ENCODE peak calls at places on chromosome 4, in nine cellular contexts. H is pancreas; K is activated CD4-positive, alpha-beta T cell treated with anti-CD3 and anti-CD28 coated beads, Interleukin-2, amount 50 U/mL, for 4 hours; C is M059J; V is GM23338; U is posterior cingulate gyrus; A is Right ventricle myocardium superior; M is substantia nigra; T is OCI-LY7. O is an unnamed sample.

GRCh38 chr4:180960758-180961401 is 1282.3 kb upstream of the TENM3 start:
- DNase-seq in M (no peak), H (no peak), T (peak; percentile 30), A (no peak), C (no peak), U (no peak), V (peak; percentile 13), K (no peak), O (no peak)

GRCh38 chr4:52263612-52264011 is 212.5 kb downstream of the SPATA18 start:
- DNase-seq in V (no peak), U (no peak), M (no peak), T (no peak), C (peak; percentile 4), A (no peak), K (no peak), H (no peak), O (peak; percentile 10)

GRCh38 chr4:54384563-54384962 is 155.5 kb downstream of the PDGFRA start:
- DNase-seq in V (peak; percentile 31), U (peak; percentile 77), K (no peak), A (no peak), T (peak; percentile 7), H (no peak), C (peak; percentile 55), M (no peak), O (no peak)

GRCh38 chr4:170741856-170742255 is 652.1 kb upstream of the AADAT start:
- DNase-seq in U (no peak), M (no peak), K (no peak), T (no peak), V (no peak), C (no peak), A (no peak), H (no peak), O (no peak)

GRCh38 chr4:163493643-163494359 is 689 bp upstream of the TMA16 start:
- DNase-seq in K (no peak), C (no peak), H (no peak), V (no peak), U (no peak), A (peak; percentile 63), T (peak; percentile 78), M (no peak), O (no peak)

GRCh38 chr4:7261174-7261573 is 68.8 kb downstream of the SORCS2 start:
- DNase-seq in A (no peak), K (no peak), U (no peak), T (no peak), H (no peak), M (no peak), C (no peak), V (no peak), O (no peak)

GRCh38 chr4:25108556-25108955 is 51.7 kb downstream of the SEPSECS start:
- DNase-seq in U (no peak), T (no peak), M (no peak), H (no peak), A (no peak), K (no peak), C (no peak), V (no peak), O (no peak)

GRCh38 chr4:139297001-139297410 is 4.3 kb upstream of the NAA15 start:
- DNase-seq in H (no peak), C (peak; percentile 69), T (no peak), U (no peak), V (no peak), A (no peak), K (no peak), M (no peak), O (peak; percentile 81)

GRCh38 chr4:156830356-156830755 is 141.2 kb downstream of the PDGFC start:
- DNase-seq in A (no peak), V (no peak), U (no peak), M (no peak), K (no peak), T (no peak), H (no peak), C (peak; percentile 88), O (no peak)

GRCh38 chr4:165381821-165382373 is 3.1 kb downstream of the CPE start:
- DNase-seq in M (no peak), C (no peak), H (no peak), V (no peak), T (no peak), U (no peak), K (no peak), A (no peak), O (no peak)

GRCh38 chr4:29588615-29589014 is 1131.6 kb upstream of the PCDH7 start:
- DNase-seq in V (no peak), C (peak; percentile 2), M (no peak), T (no peak), K (no peak), A (no peak), U (no peak), H (no peak), O (no peak)

GRCh38 chr4:103400405-103400804 is 202.3 kb upstream of the CENPE start:
- DNase-seq in M (no peak), U (no peak), H (no peak), K (no peak), C (peak; percentile 12), T (no peak), V (no peak), A (no peak), O (peak; percentile 85)

GRCh38 chr4:85681194-85681803 is 206.3 kb downstream of the ARHGAP24 start:
- DNase-seq in K (no peak), M (no peak), T (peak; percentile 66), H (no peak), A (no peak), C (peak; percentile 91), U (no peak), V (no peak), O (peak; percentile 31)

GRCh38 chr4:177511611-177512010 is 69.4 kb upstream of the AGA start:
- DNase-seq in V (no peak), U (no peak), A (no peak), T (no peak), H (no peak), C (no peak), M (no peak), K (no peak), O (peak; percentile 82)

GRCh38 chr4:117965608-117966007 is 68.7 kb upstream of the NDST3 start:
- DNase-seq in U (peak; percentile 70), H (no peak), V (no peak), M (no peak), A (no peak), T (no peak), C (no peak), K (no peak), O (no peak)

O was measured in epithelial cell of prostate.